ENCODE peak calls at places on chromosomes 3 and 15, in ten cellular contexts. R is activated T-cell treated with anti-CD3 and anti-CD28 coated beads, Interleukin-2, amount 50 U/mL, for 72 hours; Y is NCI-H460; H is NCI-H2171 treated with DMSO at 0.1 percent for 48 hours; X is DND-41; I is stomach; G is heart left ventricle; P is kidney tubule cell; K is NCI-H1092 treated with DMSO at 0.1 percent for 48 hours; S is stromal cell of bone marrow. E is an unnamed sample.
A peak's percentile ranks its signal among the peaks of the same experiment; 100 is the strongest.

GRCh38 chr3:102163039-102163817 is 271.6 kb upstream of the ZPLD1 start:
- DNase-seq in P (peak; percentile 95), Y (peak; percentile 16), H (no peak), S (peak; percentile 79), K (no peak), X (no peak), R (no peak), I (peak; percentile 38), G (peak; percentile 43), E (no peak)

GRCh38 chr15:43867096-43867495 is 40.3 kb downstream of the WDR76 start:
- DNase-seq in S (no peak), P (no peak), K (no peak), R (no peak), I (peak; percentile 37), H (no peak), X (no peak), Y (no peak), G (no peak), E (no peak)

GRCh38 chr3:65342084-65342683 is 654.4 kb upstream of the ADAMTS9 start:
- DNase-seq in H (peak; percentile 1), I (peak; percentile 38), S (no peak), K (no peak), Y (peak; percentile 5), X (peak; percentile 31), G (peak; percentile 36), P (peak; percentile 63), R (peak; percentile 11), E (peak; percentile 47)

GRCh38 chr3:183537295-183537730 is 18.2 kb downstream of the KLHL6 start:
- DNase-seq in S (peak; percentile 63), Y (no peak), P (peak; percentile 59), X (no peak), K (no peak), I (no peak), R (no peak), G (peak; percentile 58), H (no peak), E (no peak)

GRCh38 chr15:29134239-29134638 is 135.4 kb downstream of the NSMCE3 start:
- DNase-seq in K (no peak), S (no peak), G (no peak), R (no peak), I (no peak), P (no peak), X (no peak), Y (no peak), H (no peak), E (no peak)

GRCh38 chr3:140358696-140359095 is 319.2 kb upstream of the TRIM42 start:
- DNase-seq in I (no peak), X (no peak), G (no peak), S (no peak), K (no peak), R (no peak), H (no peak), Y (no peak), P (peak; percentile 76), E (no peak)

GRCh38 chr15:48939686-48940085 is 24.0 kb downstream of the SHC4 start:
- DNase-seq in P (peak; percentile 93), Y (no peak), H (no peak), X (no peak), R (no peak), K (no peak), G (peak; percentile 31), I (no peak), S (peak; percentile 91), E (no peak)

GRCh38 chr3:149813367-149814281 is 609 bp downstream of the RNF13 start:
- DNase-seq in K (peak; percentile 45), R (peak; percentile 5), S (peak; percentile 9), P (peak; percentile 40), H (peak; percentile 32), I (no peak), Y (no peak), G (peak; percentile 34), X (peak; percentile 27), E (no peak)

GRCh38 chr15:89196994-89197393 is 24.4 kb downstream of the RLBP1 start:
- DNase-seq in K (peak; percentile 35), X (no peak), H (peak; percentile 86), Y (no peak), P (no peak), S (no peak), R (peak; percentile 81), I (peak; percentile 37), G (no peak), E (peak; percentile 44)

E was measured in Jurkat, Clone E6-1.